ENCODE peak calls at places on chromosome X, in four cellular contexts. P, B, S and T are unnamed samples.

GRCh38 chrX:104351173-104351769 is 96.5 kb upstream of the ESX1 start:
- DNase-seq in P (peak; percentile 54), B (peak; percentile 37), S (peak; percentile 90), T (peak; percentile 71)

GRCh38 chrX:2500091-2500680 is 590 bp downstream of the DHRSX start:
- DNase-seq in P (no peak), B (no peak), S (peak; percentile 79), T (no peak)

GRCh38 chrX:75623535-75623934 is 100.7 kb upstream of the ZDHHC15 start:
- DNase-seq in P (no peak), B (no peak), S (peak; percentile 0), T (no peak)

GRCh38 chrX:39327255-39327654 is 526.0 kb downstream of the MID1IP1 start:
- DNase-seq in P (peak; percentile 13), B (no peak), S (no peak), T (no peak)

GRCh38 chrX:140572724-140573123 is 67.9 kb upstream of the SOX3 start:
- DNase-seq in P (peak; percentile 6), B (no peak), S (peak; percentile 15), T (no peak)

GRCh38 chrX:63506320-63506719 is 155.2 kb upstream of the SPIN4 start:
- DNase-seq in P (peak; percentile 6), B (no peak), S (peak; percentile 67), T (no peak)

GRCh38 chrX:124087000-124087746 is 125.7 kb downstream of the STAG2 start:
- DNase-seq in P (no peak), B (no peak), S (no peak), T (no peak)

GRCh38 chrX:114930227-114930626 is 87.2 kb downstream of the IL13RA2 start:
- DNase-seq in P (peak; percentile 16), B (no peak), S (peak; percentile 14), T (no peak)

GRCh38 chrX:154719132-154719675 is 31.7 kb downstream of the GAB3 start:
- DNase-seq in P (no peak), B (no peak), S (peak; percentile 94), T (no peak)